ENCODE peak calls at places on chromosomes 4 and X, in ten cellular contexts. One of them, this sample, is unnamed.

GRCh38 chr4:848803-849477 is 23.0 kb upstream of the CPLX1 start:
- DNase-seq in NCI-H1105 treated with DMSO at 0.1 percent for 48 hours: no peak
- DNase-seq in NCI-H1436: no peak
- DNase-seq in OCI-LY7: no peak
- DNase-seq in right cardiac atrium: peak; percentile 6
- DNase-seq in NCI-H1092: no peak
- DNase-seq in neural crest cell: no peak
- DNase-seq in EH: no peak
- DNase-seq in activated CD4-positive, CD25-positive, alpha-beta regulatory T cell treated with anti-CD3 and anti-CD28 coated beads, Interleukin-2, amount 50 U/mL, for 72 hours: no peak
- DNase-seq in lung microvascular endothelial cell: no peak
- DNase-seq in this sample: no peak

GRCh38 chrX:40299502-40300118 is 201.9 kb upstream of the BCOR start:
- DNase-seq in NCI-H1105 treated with DMSO at 0.1 percent for 48 hours: no peak
- DNase-seq in NCI-H1436: no peak
- DNase-seq in OCI-LY7: no peak
- DNase-seq in right cardiac atrium: no peak
- DNase-seq in NCI-H1092: no peak
- DNase-seq in neural crest cell: no peak
- DNase-seq in EH: no peak
- DNase-seq in activated CD4-positive, CD25-positive, alpha-beta regulatory T cell treated with anti-CD3 and anti-CD28 coated beads, Interleukin-2, amount 50 U/mL, for 72 hours: no peak
- DNase-seq in lung microvascular endothelial cell: no peak
- DNase-seq in this sample: no peak

GRCh38 chrX:123854329-123854728 is 5.5 kb upstream of the XIAP start:
- DNase-seq in NCI-H1105 treated with DMSO at 0.1 percent for 48 hours: no peak
- DNase-seq in NCI-H1436: no peak
- DNase-seq in OCI-LY7: no peak
- DNase-seq in right cardiac atrium: no peak
- DNase-seq in NCI-H1092: no peak
- DNase-seq in neural crest cell: no peak
- DNase-seq in EH: peak; percentile 61
- DNase-seq in activated CD4-positive, CD25-positive, alpha-beta regulatory T cell treated with anti-CD3 and anti-CD28 coated beads, Interleukin-2, amount 50 U/mL, for 72 hours: no peak
- DNase-seq in lung microvascular endothelial cell: no peak
- DNase-seq in this sample: no peak

GRCh38 chrX:133215017-133215416 is 3.1 kb downstream of the TFDP3 start:
- DNase-seq in NCI-H1105 treated with DMSO at 0.1 percent for 48 hours: no peak
- DNase-seq in NCI-H1436: no peak
- DNase-seq in OCI-LY7: no peak
- DNase-seq in right cardiac atrium: no peak
- DNase-seq in NCI-H1092: no peak
- DNase-seq in neural crest cell: no peak
- DNase-seq in EH: no peak
- DNase-seq in activated CD4-positive, CD25-positive, alpha-beta regulatory T cell treated with anti-CD3 and anti-CD28 coated beads, Interleukin-2, amount 50 U/mL, for 72 hours: no peak
- DNase-seq in lung microvascular endothelial cell: no peak
- DNase-seq in this sample: no peak

GRCh38 chr4:94551616-94552564 is 100.1 kb downstream of the PDLIM5 start:
- DNase-seq in NCI-H1105 treated with DMSO at 0.1 percent for 48 hours: no peak
- DNase-seq in NCI-H1436: no peak
- DNase-seq in OCI-LY7: no peak
- DNase-seq in right cardiac atrium: no peak
- DNase-seq in NCI-H1092: no peak
- DNase-seq in neural crest cell: no peak
- DNase-seq in EH: peak; percentile 72
- DNase-seq in activated CD4-positive, CD25-positive, alpha-beta regulatory T cell treated with anti-CD3 and anti-CD28 coated beads, Interleukin-2, amount 50 U/mL, for 72 hours: no peak
- DNase-seq in lung microvascular endothelial cell: no peak
- DNase-seq in this sample: no peak

GRCh38 chrX:106220177-106220576 is 52.1 kb downstream of the PWWP3B start:
- DNase-seq in NCI-H1105 treated with DMSO at 0.1 percent for 48 hours: no peak
- DNase-seq in NCI-H1436: no peak
- DNase-seq in OCI-LY7: peak; percentile 0
- DNase-seq in right cardiac atrium: no peak
- DNase-seq in NCI-H1092: no peak
- DNase-seq in neural crest cell: no peak
- DNase-seq in EH: no peak
- DNase-seq in activated CD4-positive, CD25-positive, alpha-beta regulatory T cell treated with anti-CD3 and anti-CD28 coated beads, Interleukin-2, amount 50 U/mL, for 72 hours: no peak
- DNase-seq in lung microvascular endothelial cell: no peak
- DNase-seq in this sample: no peak

GRCh38 chr4:181308476-181309170 is 934.6 kb upstream of the TENM3 start:
- DNase-seq in NCI-H1105 treated with DMSO at 0.1 percent for 48 hours: peak; percentile 67
- DNase-seq in NCI-H1436: peak; percentile 62
- DNase-seq in OCI-LY7: no peak
- DNase-seq in right cardiac atrium: no peak
- DNase-seq in NCI-H1092: peak; percentile 79
- DNase-seq in neural crest cell: no peak
- DNase-seq in EH: no peak
- DNase-seq in activated CD4-positive, CD25-positive, alpha-beta regulatory T cell treated with anti-CD3 and anti-CD28 coated beads, Interleukin-2, amount 50 U/mL, for 72 hours: no peak
- DNase-seq in lung microvascular endothelial cell: no peak
- DNase-seq in this sample: no peak

GRCh38 chrX:24902808-24903207 is 113.0 kb downstream of the ARX start:
- DNase-seq in NCI-H1105 treated with DMSO at 0.1 percent for 48 hours: no peak
- DNase-seq in NCI-H1436: no peak
- DNase-seq in OCI-LY7: no peak
- DNase-seq in right cardiac atrium: no peak
- DNase-seq in NCI-H1092: no peak
- DNase-seq in neural crest cell: no peak
- DNase-seq in EH: peak; percentile 48
- DNase-seq in activated CD4-positive, CD25-positive, alpha-beta regulatory T cell treated with anti-CD3 and anti-CD28 coated beads, Interleukin-2, amount 50 U/mL, for 72 hours: no peak
- DNase-seq in lung microvascular endothelial cell: no peak
- DNase-seq in this sample: no peak

GRCh38 chrX:45191383-45191782 is 9.3 kb downstream of the DIPK2B start:
- DNase-seq in NCI-H1105 treated with DMSO at 0.1 percent for 48 hours: no peak
- DNase-seq in NCI-H1436: no peak
- DNase-seq in OCI-LY7: no peak
- DNase-seq in right cardiac atrium: no peak
- DNase-seq in NCI-H1092: no peak
- DNase-seq in neural crest cell: no peak
- DNase-seq in EH: no peak
- DNase-seq in activated CD4-positive, CD25-positive, alpha-beta regulatory T cell treated with anti-CD3 and anti-CD28 coated beads, Interleukin-2, amount 50 U/mL, for 72 hours: no peak
- DNase-seq in lung microvascular endothelial cell: no peak
- DNase-seq in this sample: no peak

GRCh38 chrX:118373538-118373937 is 27.6 kb downstream of the WDR44 start:
- DNase-seq in NCI-H1105 treated with DMSO at 0.1 percent for 48 hours: peak; percentile 58
- DNase-seq in NCI-H1436: peak; percentile 19
- DNase-seq in OCI-LY7: no peak
- DNase-seq in right cardiac atrium: no peak
- DNase-seq in NCI-H1092: no peak
- DNase-seq in neural crest cell: no peak
- DNase-seq in EH: no peak
- DNase-seq in activated CD4-positive, CD25-positive, alpha-beta regulatory T cell treated with anti-CD3 and anti-CD28 coated beads, Interleukin-2, amount 50 U/mL, for 72 hours: no peak
- DNase-seq in lung microvascular endothelial cell: no peak
- DNase-seq in this sample: no peak

GRCh38 chrX:10971176-10971575 is 140.0 kb upstream of the HCCS start:
- DNase-seq in NCI-H1105 treated with DMSO at 0.1 percent for 48 hours: no peak
- DNase-seq in NCI-H1436: no peak
- DNase-seq in OCI-LY7: no peak
- DNase-seq in right cardiac atrium: no peak
- DNase-seq in NCI-H1092: no peak
- DNase-seq in neural crest cell: no peak
- DNase-seq in EH: peak; percentile 19
- DNase-seq in activated CD4-positive, CD25-positive, alpha-beta regulatory T cell treated with anti-CD3 and anti-CD28 coated beads, Interleukin-2, amount 50 U/mL, for 72 hours: no peak
- DNase-seq in lung microvascular endothelial cell: no peak
- DNase-seq in this sample: no peak

GRCh38 chr4:71550220-71551190 is 211.7 kb downstream of the SLC4A4 start:
- DNase-seq in NCI-H1105 treated with DMSO at 0.1 percent for 48 hours: no peak
- DNase-seq in NCI-H1436: no peak
- DNase-seq in OCI-LY7: no peak
- DNase-seq in right cardiac atrium: no peak
- DNase-seq in NCI-H1092: no peak
- DNase-seq in neural crest cell: no peak
- DNase-seq in EH: peak; percentile 77
- DNase-seq in activated CD4-positive, CD25-positive, alpha-beta regulatory T cell treated with anti-CD3 and anti-CD28 coated beads, Interleukin-2, amount 50 U/mL, for 72 hours: no peak
- DNase-seq in lung microvascular endothelial cell: no peak
- DNase-seq in this sample: no peak

GRCh38 chr4:76781698-76782595 is 116.0 kb downstream of the SOWAHB start:
- DNase-seq in NCI-H1105 treated with DMSO at 0.1 percent for 48 hours: no peak
- DNase-seq in NCI-H1436: no peak
- DNase-seq in OCI-LY7: no peak
- DNase-seq in right cardiac atrium: no peak
- DNase-seq in NCI-H1092: no peak
- DNase-seq in neural crest cell: no peak
- DNase-seq in EH: peak; percentile 99
- DNase-seq in activated CD4-positive, CD25-positive, alpha-beta regulatory T cell treated with anti-CD3 and anti-CD28 coated beads, Interleukin-2, amount 50 U/mL, for 72 hours: no peak
- DNase-seq in lung microvascular endothelial cell: no peak
- DNase-seq in this sample: no peak

GRCh38 chr4:109118635-109119034 is 183.8 kb downstream of the COL25A1 start:
- DNase-seq in NCI-H1105 treated with DMSO at 0.1 percent for 48 hours: no peak
- DNase-seq in NCI-H1436: no peak
- DNase-seq in OCI-LY7: no peak
- DNase-seq in right cardiac atrium: no peak
- DNase-seq in NCI-H1092: no peak
- DNase-seq in neural crest cell: no peak
- DNase-seq in EH: no peak
- DNase-seq in activated CD4-positive, CD25-positive, alpha-beta regulatory T cell treated with anti-CD3 and anti-CD28 coated beads, Interleukin-2, amount 50 U/mL, for 72 hours: no peak
- DNase-seq in lung microvascular endothelial cell: no peak
- DNase-seq in this sample: no peak

GRCh38 chrX:21905209-21905735 is 35.2 kb upstream of the SMS start:
- DNase-seq in NCI-H1105 treated with DMSO at 0.1 percent for 48 hours: no peak
- DNase-seq in NCI-H1436: no peak
- DNase-seq in OCI-LY7: no peak
- DNase-seq in right cardiac atrium: no peak
- DNase-seq in NCI-H1092: no peak
- DNase-seq in neural crest cell: no peak
- DNase-seq in EH: no peak
- DNase-seq in activated CD4-positive, CD25-positive, alpha-beta regulatory T cell treated with anti-CD3 and anti-CD28 coated beads, Interleukin-2, amount 50 U/mL, for 72 hours: no peak
- DNase-seq in lung microvascular endothelial cell: no peak
- DNase-seq in this sample: no peak

GRCh38 chr4:175421506-175421905 is 390.6 kb downstream of the GPM6A start:
- DNase-seq in NCI-H1105 treated with DMSO at 0.1 percent for 48 hours: no peak
- DNase-seq in NCI-H1436: no peak
- DNase-seq in OCI-LY7: no peak
- DNase-seq in right cardiac atrium: no peak
- DNase-seq in NCI-H1092: no peak
- DNase-seq in neural crest cell: no peak
- DNase-seq in EH: peak; percentile 64
- DNase-seq in activated CD4-positive, CD25-positive, alpha-beta regulatory T cell treated with anti-CD3 and anti-CD28 coated beads, Interleukin-2, amount 50 U/mL, for 72 hours: no peak
- DNase-seq in lung microvascular endothelial cell: no peak
- DNase-seq in this sample: no peak

GRCh38 chr4:1243451-1244080 is 5.4 kb downstream of the CTBP1 start:
- DNase-seq in NCI-H1105 treated with DMSO at 0.1 percent for 48 hours: no peak
- DNase-seq in NCI-H1436: no peak
- DNase-seq in OCI-LY7: peak; percentile 51
- DNase-seq in right cardiac atrium: no peak
- DNase-seq in NCI-H1092: no peak
- DNase-seq in neural crest cell: no peak
- DNase-seq in EH: no peak
- DNase-seq in activated CD4-positive, CD25-positive, alpha-beta regulatory T cell treated with anti-CD3 and anti-CD28 coated beads, Interleukin-2, amount 50 U/mL, for 72 hours: peak; percentile 29
- DNase-seq in lung microvascular endothelial cell: no peak
- DNase-seq in this sample: peak; percentile 49

GRCh38 chrX:37958493-37959211 is 47.7 kb upstream of the SYTL5 start:
- DNase-seq in NCI-H1105 treated with DMSO at 0.1 percent for 48 hours: no peak
- DNase-seq in NCI-H1436: no peak
- DNase-seq in OCI-LY7: no peak
- DNase-seq in right cardiac atrium: no peak
- DNase-seq in NCI-H1092: no peak
- DNase-seq in neural crest cell: no peak
- DNase-seq in EH: peak; percentile 25
- DNase-seq in activated CD4-positive, CD25-positive, alpha-beta regulatory T cell treated with anti-CD3 and anti-CD28 coated beads, Interleukin-2, amount 50 U/mL, for 72 hours: no peak
- DNase-seq in lung microvascular endothelial cell: no peak
- DNase-seq in this sample: no peak

GRCh38 chr4:185672151-185672550 is 136.8 kb upstream of the PDLIM3 start:
- DNase-seq in NCI-H1105 treated with DMSO at 0.1 percent for 48 hours: no peak
- DNase-seq in NCI-H1436: no peak
- DNase-seq in OCI-LY7: no peak
- DNase-seq in right cardiac atrium: no peak
- DNase-seq in NCI-H1092: no peak
- DNase-seq in neural crest cell: no peak
- DNase-seq in EH: no peak
- DNase-seq in activated CD4-positive, CD25-positive, alpha-beta regulatory T cell treated with anti-CD3 and anti-CD28 coated beads, Interleukin-2, amount 50 U/mL, for 72 hours: no peak
- DNase-seq in lung microvascular endothelial cell: no peak
- DNase-seq in this sample: no peak

GRCh38 chr4:25976780-25977179 is 62.8 kb downstream of the SMIM20 start:
- DNase-seq in NCI-H1105 treated with DMSO at 0.1 percent for 48 hours: no peak
- DNase-seq in NCI-H1436: no peak
- DNase-seq in OCI-LY7: no peak
- DNase-seq in right cardiac atrium: no peak
- DNase-seq in NCI-H1092: no peak
- DNase-seq in neural crest cell: no peak
- DNase-seq in EH: no peak
- DNase-seq in activated CD4-positive, CD25-positive, alpha-beta regulatory T cell treated with anti-CD3 and anti-CD28 coated beads, Interleukin-2, amount 50 U/mL, for 72 hours: no peak
- DNase-seq in lung microvascular endothelial cell: no peak
- DNase-seq in this sample: no peak

GRCh38 chr4:103204114-103204513 is 6.0 kb upstream of the CENPE start:
- DNase-seq in NCI-H1105 treated with DMSO at 0.1 percent for 48 hours: peak; percentile 30
- DNase-seq in NCI-H1436: peak; percentile 3
- DNase-seq in OCI-LY7: peak; percentile 7
- DNase-seq in right cardiac atrium: no peak
- DNase-seq in NCI-H1092: no peak
- DNase-seq in neural crest cell: no peak
- DNase-seq in EH: peak; percentile 3
- DNase-seq in activated CD4-positive, CD25-positive, alpha-beta regulatory T cell treated with anti-CD3 and anti-CD28 coated beads, Interleukin-2, amount 50 U/mL, for 72 hours: no peak
- DNase-seq in lung microvascular endothelial cell: peak; percentile 14
- DNase-seq in this sample: no peak

GRCh38 chr4:163121689-163122088 is 45.0 kb downstream of the NAF1 start:
- DNase-seq in NCI-H1105 treated with DMSO at 0.1 percent for 48 hours: no peak
- DNase-seq in NCI-H1436: no peak
- DNase-seq in OCI-LY7: no peak
- DNase-seq in right cardiac atrium: no peak
- DNase-seq in NCI-H1092: no peak
- DNase-seq in neural crest cell: no peak
- DNase-seq in EH: no peak
- DNase-seq in activated CD4-positive, CD25-positive, alpha-beta regulatory T cell treated with anti-CD3 and anti-CD28 coated beads, Interleukin-2, amount 50 U/mL, for 72 hours: no peak
- DNase-seq in lung microvascular endothelial cell: no peak
- DNase-seq in this sample: no peak

GRCh38 chr4:123043013-123043412 is 120.6 kb upstream of the NUDT6 start:
- DNase-seq in NCI-H1105 treated with DMSO at 0.1 percent for 48 hours: no peak
- DNase-seq in NCI-H1436: no peak
- DNase-seq in OCI-LY7: peak; percentile 4
- DNase-seq in right cardiac atrium: no peak
- DNase-seq in NCI-H1092: no peak
- DNase-seq in neural crest cell: no peak
- DNase-seq in EH: no peak
- DNase-seq in activated CD4-positive, CD25-positive, alpha-beta regulatory T cell treated with anti-CD3 and anti-CD28 coated beads, Interleukin-2, amount 50 U/mL, for 72 hours: no peak
- DNase-seq in lung microvascular endothelial cell: no peak
- DNase-seq in this sample: no peak

GRCh38 chr4:39259571-39260330 is 77.4 kb downstream of the WDR19 start:
- DNase-seq in NCI-H1105 treated with DMSO at 0.1 percent for 48 hours: no peak
- DNase-seq in NCI-H1436: no peak
- DNase-seq in OCI-LY7: no peak
- DNase-seq in right cardiac atrium: no peak
- DNase-seq in NCI-H1092: no peak
- DNase-seq in neural crest cell: no peak
- DNase-seq in EH: peak; percentile 70
- DNase-seq in activated CD4-positive, CD25-positive, alpha-beta regulatory T cell treated with anti-CD3 and anti-CD28 coated beads, Interleukin-2, amount 50 U/mL, for 72 hours: no peak
- DNase-seq in lung microvascular endothelial cell: no peak
- DNase-seq in this sample: no peak

GRCh38 chr4:37555324-37555723 is 130.9 kb downstream of the RELL1 start:
- DNase-seq in NCI-H1105 treated with DMSO at 0.1 percent for 48 hours: no peak
- DNase-seq in NCI-H1436: no peak
- DNase-seq in OCI-LY7: no peak
- DNase-seq in right cardiac atrium: no peak
- DNase-seq in NCI-H1092: no peak
- DNase-seq in neural crest cell: no peak
- DNase-seq in EH: peak; percentile 18
- DNase-seq in activated CD4-positive, CD25-positive, alpha-beta regulatory T cell treated with anti-CD3 and anti-CD28 coated beads, Interleukin-2, amount 50 U/mL, for 72 hours: no peak
- DNase-seq in lung microvascular endothelial cell: no peak
- DNase-seq in this sample: no peak

GRCh38 chrX:37441377-37441776 is 92.2 kb downstream of the PRRG1 start:
- DNase-seq in NCI-H1105 treated with DMSO at 0.1 percent for 48 hours: no peak
- DNase-seq in NCI-H1436: no peak
- DNase-seq in OCI-LY7: no peak
- DNase-seq in right cardiac atrium: no peak
- DNase-seq in NCI-H1092: no peak
- DNase-seq in neural crest cell: no peak
- DNase-seq in EH: no peak
- DNase-seq in activated CD4-positive, CD25-positive, alpha-beta regulatory T cell treated with anti-CD3 and anti-CD28 coated beads, Interleukin-2, amount 50 U/mL, for 72 hours: no peak
- DNase-seq in lung microvascular endothelial cell: no peak
- DNase-seq in this sample: no peak

GRCh38 chrX:71160475-71160874 is 15.8 kb downstream of the NLGN3 start:
- DNase-seq in NCI-H1105 treated with DMSO at 0.1 percent for 48 hours: no peak
- DNase-seq in NCI-H1436: no peak
- DNase-seq in OCI-LY7: no peak
- DNase-seq in right cardiac atrium: no peak
- DNase-seq in NCI-H1092: no peak
- DNase-seq in neural crest cell: no peak
- DNase-seq in EH: no peak
- DNase-seq in activated CD4-positive, CD25-positive, alpha-beta regulatory T cell treated with anti-CD3 and anti-CD28 coated beads, Interleukin-2, amount 50 U/mL, for 72 hours: no peak
- DNase-seq in lung microvascular endothelial cell: no peak
- DNase-seq in this sample: no peak

GRCh38 chr4:30825008-30825765 is 105.0 kb downstream of the PCDH7 start:
- DNase-seq in NCI-H1105 treated with DMSO at 0.1 percent for 48 hours: no peak
- DNase-seq in NCI-H1436: no peak
- DNase-seq in OCI-LY7: no peak
- DNase-seq in right cardiac atrium: no peak
- DNase-seq in NCI-H1092: no peak
- DNase-seq in neural crest cell: no peak
- DNase-seq in EH: peak; percentile 1
- DNase-seq in activated CD4-positive, CD25-positive, alpha-beta regulatory T cell treated with anti-CD3 and anti-CD28 coated beads, Interleukin-2, amount 50 U/mL, for 72 hours: no peak
- DNase-seq in lung microvascular endothelial cell: no peak
- DNase-seq in this sample: no peak

This sample was measured in 8988T.